ENCODE peak calls at places on chromosomes 3 and 15, in six cellular contexts. One of them, this sample, is unnamed.

GRCh38 chr3:109018828-109019227 is 65.1 kb upstream of the GUCA1C start:
- DNase-seq in progenitor cell of endocrine pancreas: no peak
- DNase-seq in HepG2: peak; percentile 5
- DNase-seq in BJ: no peak
- DNase-seq in A549: no peak
- DNase-seq in OCI-LY7: peak; percentile 0
- DNase-seq in this sample: no peak

GRCh38 chr15:71443538-71443937 is 328.3 kb downstream of the THSD4 start:
- DNase-seq in progenitor cell of endocrine pancreas: peak; percentile 43
- DNase-seq in HepG2: peak; percentile 23
- DNase-seq in BJ: no peak
- DNase-seq in A549: peak; percentile 47
- DNase-seq in OCI-LY7: peak; percentile 34
- DNase-seq in this sample: peak; percentile 16

GRCh38 chr3:164879201-164879600 is 199.1 kb downstream of the SI start:
- DNase-seq in progenitor cell of endocrine pancreas: no peak
- DNase-seq in HepG2: no peak
- DNase-seq in BJ: no peak
- DNase-seq in A549: no peak
- DNase-seq in OCI-LY7: no peak
- DNase-seq in this sample: no peak

GRCh38 chr3:14889943-14890342 is 57.4 kb upstream of the NR2C2 start:
- DNase-seq in progenitor cell of endocrine pancreas: no peak
- DNase-seq in HepG2: no peak
- DNase-seq in BJ: no peak
- DNase-seq in A549: no peak
- DNase-seq in OCI-LY7: no peak
- DNase-seq in this sample: no peak

GRCh38 chr3:142724682-142725351 is 983 bp downstream of the TRPC1 start:
- DNase-seq in progenitor cell of endocrine pancreas: peak; percentile 38
- DNase-seq in HepG2: peak; percentile 68
- DNase-seq in BJ: no peak
- DNase-seq in A549: peak; percentile 37
- DNase-seq in OCI-LY7: no peak
- DNase-seq in this sample: no peak

GRCh38 chr15:75921732-75922703 is 18.3 kb downstream of the FBXO22 start:
- DNase-seq in progenitor cell of endocrine pancreas: no peak
- DNase-seq in HepG2: peak; percentile 51
- DNase-seq in BJ: no peak
- DNase-seq in A549: no peak
- DNase-seq in OCI-LY7: peak; percentile 52
- DNase-seq in this sample: peak; percentile 59

GRCh38 chr3:190731596-190731995 is 130.9 kb downstream of the GMNC start:
- DNase-seq in progenitor cell of endocrine pancreas: no peak
- DNase-seq in HepG2: no peak
- DNase-seq in BJ: no peak
- DNase-seq in A549: no peak
- DNase-seq in OCI-LY7: no peak
- DNase-seq in this sample: no peak

GRCh38 chr3:51948016-51948580 is 5.9 kb downstream of the PARP3 start:
- DNase-seq in progenitor cell of endocrine pancreas: no peak
- DNase-seq in HepG2: no peak
- DNase-seq in BJ: no peak
- DNase-seq in A549: no peak
- DNase-seq in OCI-LY7: no peak
- DNase-seq in this sample: no peak

GRCh38 chr15:82890338-82891024 is 62.0 kb downstream of the HOMER2 start:
- DNase-seq in progenitor cell of endocrine pancreas: no peak
- DNase-seq in HepG2: no peak
- DNase-seq in BJ: no peak
- DNase-seq in A549: no peak
- DNase-seq in OCI-LY7: no peak
- DNase-seq in this sample: no peak

GRCh38 chr3:11989383-11990050 is 14.7 kb upstream of the SYN2 start:
- DNase-seq in progenitor cell of endocrine pancreas: no peak
- DNase-seq in HepG2: no peak
- DNase-seq in BJ: no peak
- DNase-seq in A549: no peak
- DNase-seq in OCI-LY7: no peak
- DNase-seq in this sample: no peak

GRCh38 chr3:150077581-150078247 is 107.0 kb upstream of the PFN2 start:
- DNase-seq in progenitor cell of endocrine pancreas: no peak
- DNase-seq in HepG2: no peak
- DNase-seq in BJ: no peak
- DNase-seq in A549: no peak
- DNase-seq in OCI-LY7: no peak
- DNase-seq in this sample: no peak

GRCh38 chr15:64344651-64345262 is 11.2 kb downstream of the CSNK1G1 start:
- DNase-seq in progenitor cell of endocrine pancreas: no peak
- DNase-seq in HepG2: no peak
- DNase-seq in BJ: peak; percentile 12
- DNase-seq in A549: no peak
- DNase-seq in OCI-LY7: no peak
- DNase-seq in this sample: peak; percentile 35

GRCh38 chr3:33758874-33759273 is 39.6 kb upstream of the PDCD6IP start:
- DNase-seq in progenitor cell of endocrine pancreas: no peak
- DNase-seq in HepG2: no peak
- DNase-seq in BJ: peak; percentile 26
- DNase-seq in A549: no peak
- DNase-seq in OCI-LY7: no peak
- DNase-seq in this sample: no peak

GRCh38 chr3:49563040-49563578 is 8.8 kb downstream of the BSN start:
- DNase-seq in progenitor cell of endocrine pancreas: no peak
- DNase-seq in HepG2: no peak
- DNase-seq in BJ: no peak
- DNase-seq in A549: no peak
- DNase-seq in OCI-LY7: no peak
- DNase-seq in this sample: no peak
- TF ChIP-seq CTCF in progenitor cell of endocrine pancreas: peak; percentile 13
- TF ChIP-seq CTCF in HepG2: no peak
- TF ChIP-seq CTCF in BJ: no peak
- TF ChIP-seq CTCF in A549: no peak
- TF ChIP-seq CTCF in OCI-LY7: no peak
- TF ChIP-seq CTCF in this sample: no peak

GRCh38 chr3:69932501-69932900 is 67.0 kb upstream of the SAMMSON start:
- DNase-seq in progenitor cell of endocrine pancreas: no peak
- DNase-seq in HepG2: no peak
- DNase-seq in BJ: no peak
- DNase-seq in A549: no peak
- DNase-seq in OCI-LY7: no peak
- DNase-seq in this sample: no peak

GRCh38 chr3:69936266-69936665 is 63.3 kb upstream of the SAMMSON start:
- DNase-seq in progenitor cell of endocrine pancreas: no peak
- DNase-seq in HepG2: no peak
- DNase-seq in BJ: no peak
- DNase-seq in A549: no peak
- DNase-seq in OCI-LY7: no peak
- DNase-seq in this sample: no peak

GRCh38 chr3:69932087-69932486 is 67.4 kb upstream of the SAMMSON start:
- DNase-seq in progenitor cell of endocrine pancreas: no peak
- DNase-seq in HepG2: no peak
- DNase-seq in BJ: no peak
- DNase-seq in A549: no peak
- DNase-seq in OCI-LY7: no peak
- DNase-seq in this sample: no peak

GRCh38 chr3:69938061-69938460 is 61.5 kb upstream of the SAMMSON start:
- DNase-seq in progenitor cell of endocrine pancreas: no peak
- DNase-seq in HepG2: no peak
- DNase-seq in BJ: no peak
- DNase-seq in A549: no peak
- DNase-seq in OCI-LY7: no peak
- DNase-seq in this sample: no peak

GRCh38 chr3:69934398-69934797 is 65.1 kb upstream of the SAMMSON start:
- DNase-seq in progenitor cell of endocrine pancreas: no peak
- DNase-seq in HepG2: no peak
- DNase-seq in BJ: no peak
- DNase-seq in A549: no peak
- DNase-seq in OCI-LY7: no peak
- DNase-seq in this sample: no peak
- TF ChIP-seq CTCF in progenitor cell of endocrine pancreas: no peak
- TF ChIP-seq CTCF in HepG2: no peak
- TF ChIP-seq CTCF in BJ: no peak
- TF ChIP-seq CTCF in A549: no peak
- TF ChIP-seq CTCF in OCI-LY7: no peak
- TF ChIP-seq CTCF in this sample: no peak

DNA sequence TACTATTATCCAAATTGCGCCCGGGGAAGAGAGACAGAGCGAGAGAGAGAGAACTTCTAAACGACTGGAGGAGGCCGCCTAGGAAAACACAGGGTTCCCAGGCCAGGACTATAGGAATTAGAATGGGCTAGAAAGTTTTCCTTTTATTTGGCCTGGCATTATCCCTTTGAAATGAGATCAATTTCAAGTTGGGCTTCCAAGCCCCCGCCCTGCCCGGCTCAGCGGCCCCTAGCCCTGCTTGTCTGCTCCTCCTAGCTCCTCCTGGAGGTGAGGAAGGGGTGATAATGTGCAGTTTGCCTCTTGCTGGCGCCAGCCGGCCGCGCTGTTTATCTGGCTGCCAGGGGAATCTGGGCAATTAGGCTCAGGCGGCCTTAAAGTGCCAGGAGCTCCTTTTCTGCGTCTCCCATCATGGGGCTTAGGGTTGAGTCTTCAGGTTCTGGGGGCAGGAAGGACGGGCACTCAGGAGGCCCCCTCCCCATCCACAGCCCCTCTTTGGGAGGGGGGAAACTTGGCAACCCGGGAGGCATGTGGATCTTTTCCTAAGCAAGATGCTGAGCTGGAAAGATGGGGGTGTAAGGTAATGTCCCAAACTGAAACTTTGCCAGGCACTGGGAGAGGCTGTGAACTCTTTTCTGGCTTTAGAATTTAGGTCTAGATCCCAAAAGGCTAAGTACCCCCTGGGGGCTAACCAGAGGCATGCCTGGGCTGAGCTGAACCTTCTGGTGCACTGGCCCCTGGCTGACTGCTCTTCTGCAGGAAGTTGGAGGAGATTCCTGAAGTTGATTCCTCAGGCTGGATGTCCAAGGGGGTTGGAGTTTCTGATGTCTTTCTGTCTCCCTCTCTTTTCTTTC is 5.5 kb downstream of the SMAD6 start:
- DNase-seq in progenitor cell of endocrine pancreas: peak; percentile 35
- DNase-seq in HepG2: peak; percentile 47
- DNase-seq in BJ: no peak
- DNase-seq in A549: peak; percentile 63
- DNase-seq in OCI-LY7: no peak
- DNase-seq in this sample: no peak
- TF ChIP-seq CTCF in progenitor cell of endocrine pancreas: peak; percentile 32
- TF ChIP-seq CTCF in HepG2: peak; percentile 40
- TF ChIP-seq CTCF in BJ: peak; percentile 43
- TF ChIP-seq CTCF in A549: peak; percentile 41
- TF ChIP-seq CTCF in OCI-LY7: no peak
- TF ChIP-seq CTCF in this sample: peak; percentile 44

GRCh38 chr3:23189183-23189582 is 13.9 kb upstream of the UBE2E2 start:
- DNase-seq in progenitor cell of endocrine pancreas: no peak
- DNase-seq in HepG2: no peak
- DNase-seq in BJ: no peak
- DNase-seq in A549: no peak
- DNase-seq in OCI-LY7: no peak
- DNase-seq in this sample: no peak

GRCh38 chr3:23183114-23183513 is 20.0 kb upstream of the UBE2E2 start:
- DNase-seq in progenitor cell of endocrine pancreas: no peak
- DNase-seq in HepG2: no peak
- DNase-seq in BJ: no peak
- DNase-seq in A549: no peak
- DNase-seq in OCI-LY7: no peak
- DNase-seq in this sample: no peak

GRCh38 chr3:23183731-23184130 is 19.4 kb upstream of the UBE2E2 start:
- DNase-seq in progenitor cell of endocrine pancreas: no peak
- DNase-seq in HepG2: peak; percentile 43
- DNase-seq in BJ: no peak
- DNase-seq in A549: peak; percentile 54
- DNase-seq in OCI-LY7: peak; percentile 58
- DNase-seq in this sample: no peak
- TF ChIP-seq CTCF in progenitor cell of endocrine pancreas: peak; percentile 55
- TF ChIP-seq CTCF in HepG2: peak; percentile 63
- TF ChIP-seq CTCF in BJ: peak; percentile 64
- TF ChIP-seq CTCF in A549: peak; percentile 69
- TF ChIP-seq CTCF in OCI-LY7: peak; percentile 75
- TF ChIP-seq CTCF in this sample: peak; percentile 53